ENCODE peak calls at places on chromosome 18, in nine cellular contexts. Q is GM12878; P is mucosa of gallbladder; M is psoas muscle; Z is glomerular endothelial cell; N is heart left ventricle; R is AG04450; W is naive thymus-derived CD8-positive, alpha-beta T cell; D is GM03348. C is an unnamed sample.

GRCh38 chr18:62179213-62179612 is 7.6 kb downstream of the PIGN start:
- DNase-seq in Q (no peak), P (no peak), M (no peak), Z (no peak), N (no peak), R (no peak), W (no peak), D (no peak), C (no peak)

GRCh38 chr18:48766025-48766424 is 184.7 kb downstream of the SMAD7 start:
- DNase-seq in Q (no peak), P (no peak), M (no peak), Z (no peak), N (no peak), R (peak; percentile 34), W (no peak), D (no peak), C (no peak)

GRCh38 chr18:3898866-3899613 is 449.1 kb downstream of the TGIF1 start:
- DNase-seq in Q (no peak), P (no peak), M (no peak), Z (no peak), N (no peak), R (no peak), W (no peak), D (no peak), C (no peak)

GRCh38 chr18:48355526-48356115 is 53.6 kb downstream of the ZBTB7C start:
- DNase-seq in Q (no peak), P (no peak), M (no peak), Z (no peak), N (no peak), R (no peak), W (no peak), D (no peak), C (no peak)

GRCh38 chr18:76699923-76700322 is 122.4 kb upstream of the ZNF236 start:
- DNase-seq in Q (no peak), P (no peak), M (no peak), Z (no peak), N (no peak), R (no peak), W (no peak), D (no peak), C (no peak)

GRCh38 chr18:22674300-22674699 is 256.6 kb upstream of the CTAGE1 start:
- DNase-seq in Q (no peak), P (no peak), M (no peak), Z (peak; percentile 58), N (no peak), R (peak; percentile 63), W (no peak), D (peak; percentile 70), C (peak; percentile 29)

GRCh38 chr18:45517181-45517741 is 98.0 kb upstream of the SLC14A2 start:
- DNase-seq in Q (no peak), P (no peak), M (peak; percentile 57), Z (no peak), N (peak; percentile 35), R (no peak), W (no peak), D (peak; percentile 77), C (no peak)

GRCh38 chr18:67133669-67134068 is 382.9 kb downstream of the DSEL start:
- DNase-seq in Q (no peak), P (no peak), M (no peak), Z (no peak), N (no peak), R (no peak), W (no peak), D (no peak), C (no peak)

GRCh38 chr18:58541789-58542425 is 87.0 kb downstream of the ALPK2 start:
- DNase-seq in Q (peak; percentile 91), P (no peak), M (no peak), Z (peak; percentile 39), N (no peak), R (peak; percentile 95), W (no peak), D (peak; percentile 89), C (peak; percentile 81)

GRCh38 chr18:30177056-30177455 is 865.5 kb downstream of the DSC3 start:
- DNase-seq in Q (no peak), P (no peak), M (no peak), Z (no peak), N (no peak), R (no peak), W (no peak), D (peak; percentile 64), C (no peak)

GRCh38 chr18:41372266-41372665 is 582.8 kb upstream of the PIK3C3 start:
- DNase-seq in Q (no peak), P (no peak), M (no peak), Z (no peak), N (no peak), R (no peak), W (no peak), D (no peak), C (no peak)

GRCh38 chr18:46104128-46104911 is at the start of gene HAUS1:
- DNase-seq in Q (peak; percentile 33), P (peak; percentile 90), M (peak; percentile 92), Z (no peak), N (peak; percentile 94), R (peak; percentile 11), W (peak; percentile 76), D (peak; percentile 94), C (peak; percentile 53)

C was measured in HFF-Myc.